ENCODE peak calls at places on chromosomes 3 and 15, in five cellular contexts. One of them, this sample, is unnamed.

GRCh38 chr3:127015282-127016042 is 32.5 kb downstream of the PLXNA1 start:
- DNase-seq in HCT116: no peak
- DNase-seq in transverse colon: no peak
- DNase-seq in cardiac muscle cell: no peak
- DNase-seq in A549: no peak
- DNase-seq in this sample: no peak

GRCh38 chr3:186461141-186461540 is 83.0 kb downstream of the CRYGS start:
- DNase-seq in HCT116: no peak
- DNase-seq in transverse colon: no peak
- DNase-seq in cardiac muscle cell: no peak
- DNase-seq in A549: peak
- DNase-seq in this sample: no peak

GRCh38 chr15:101203607-101204006 is 48.2 kb downstream of the CHSY1 start:
- DNase-seq in HCT116: no peak
- DNase-seq in transverse colon: no peak
- DNase-seq in cardiac muscle cell: no peak
- DNase-seq in A549: no peak
- DNase-seq in this sample: no peak

GRCh38 chr15:73885954-73886700 is 12.8 kb downstream of the TBC1D21 start:
- DNase-seq in HCT116: no peak
- DNase-seq in transverse colon: no peak
- DNase-seq in cardiac muscle cell: no peak
- DNase-seq in A549: no peak
- DNase-seq in this sample: peak

GRCh38 chr3:123584988-123585937 is at the start of gene HACD2:
- DNase-seq in HCT116: peak
- DNase-seq in transverse colon: peak
- DNase-seq in cardiac muscle cell: peak
- DNase-seq in A549: peak
- DNase-seq in this sample: peak

GRCh38 chr15:62066663-62067447 is at the start of gene C2CD4A:
- DNase-seq in HCT116: peak
- DNase-seq in transverse colon: peak
- DNase-seq in cardiac muscle cell: peak
- DNase-seq in A549: peak
- DNase-seq in this sample: peak

GRCh38 chr15:39834256-39834655 is 51.6 kb upstream of the FSIP1 start:
- DNase-seq in HCT116: no peak
- DNase-seq in transverse colon: no peak
- DNase-seq in cardiac muscle cell: no peak
- DNase-seq in A549: no peak
- DNase-seq in this sample: no peak

GRCh38 chr15:94231728-94232086 is 346 bp downstream of the MCTP2 start:
- DNase-seq in HCT116: no peak
- DNase-seq in transverse colon: peak
- DNase-seq in cardiac muscle cell: peak
- DNase-seq in A549: no peak
- DNase-seq in this sample: no peak

GRCh38 chr3:44880284-44880683 is 5.9 kb downstream of the TGM4 start:
- DNase-seq in HCT116: no peak
- DNase-seq in transverse colon: no peak
- DNase-seq in cardiac muscle cell: no peak
- DNase-seq in A549: no peak
- DNase-seq in this sample: no peak

GRCh38 chr3:161349529-161350278 is 21.6 kb downstream of the SPTSSB start:
- DNase-seq in HCT116: peak
- DNase-seq in transverse colon: no peak
- DNase-seq in cardiac muscle cell: no peak
- DNase-seq in A549: peak
- DNase-seq in this sample: peak

GRCh38 chr3:15634671-15635661 is 33.4 kb downstream of the BTD start:
- DNase-seq in HCT116: no peak
- DNase-seq in transverse colon: peak
- DNase-seq in cardiac muscle cell: no peak
- DNase-seq in A549: no peak
- DNase-seq in this sample: no peak

GRCh38 chr3:191329654-191330308 is 545 bp downstream of the UTS2B start:
- DNase-seq in HCT116: no peak
- DNase-seq in transverse colon: peak
- DNase-seq in cardiac muscle cell: peak
- DNase-seq in A549: no peak
- DNase-seq in this sample: no peak

GRCh38 chr15:92853222-92853621 is 46.9 kb upstream of the CHD2 start:
- DNase-seq in HCT116: no peak
- DNase-seq in transverse colon: no peak
- DNase-seq in cardiac muscle cell: no peak
- DNase-seq in A549: no peak
- DNase-seq in this sample: no peak

GRCh38 chr3:155382396-155383042 is 89.0 kb upstream of the STRIT1 start:
- DNase-seq in HCT116: peak
- DNase-seq in transverse colon: peak
- DNase-seq in cardiac muscle cell: peak
- DNase-seq in A549: peak
- DNase-seq in this sample: no peak

GRCh38 chr15:90414408-90415028 is 26.5 kb downstream of the IQGAP1 start:
- DNase-seq in HCT116: no peak
- DNase-seq in transverse colon: no peak
- DNase-seq in cardiac muscle cell: no peak
- DNase-seq in A549: no peak
- DNase-seq in this sample: no peak

GRCh38 chr15:37794947-37795346 is 139.5 kb upstream of the TMCO5A start:
- DNase-seq in HCT116: no peak
- DNase-seq in transverse colon: no peak
- DNase-seq in cardiac muscle cell: no peak
- DNase-seq in A549: no peak
- DNase-seq in this sample: no peak

GRCh38 chr15:63982381-63982854 is 63.9 kb downstream of the DAPK2 start:
- DNase-seq in HCT116: no peak
- DNase-seq in transverse colon: peak
- DNase-seq in cardiac muscle cell: no peak
- DNase-seq in A549: no peak
- DNase-seq in this sample: peak

GRCh38 chr15:74783072-74783807 is 1.4 kb downstream of the CSK start:
- DNase-seq in HCT116: no peak
- DNase-seq in transverse colon: peak
- DNase-seq in cardiac muscle cell: no peak
- DNase-seq in A549: no peak
- DNase-seq in this sample: peak

GRCh38 chr3:48194446-48195071 is 6.3 kb upstream of the CDC25A start:
- DNase-seq in HCT116: peak
- DNase-seq in transverse colon: peak
- DNase-seq in cardiac muscle cell: peak
- DNase-seq in A549: peak
- DNase-seq in this sample: peak

GRCh38 chr3:23888617-23889228 is 28.1 kb downstream of the NKIRAS1 start:
- DNase-seq in HCT116: peak
- DNase-seq in transverse colon: no peak
- DNase-seq in cardiac muscle cell: no peak
- DNase-seq in A549: no peak
- DNase-seq in this sample: no peak

GRCh38 chr3:152942366-152942765 is 107.4 kb downstream of the P2RY1 start:
- DNase-seq in HCT116: no peak
- DNase-seq in transverse colon: no peak
- DNase-seq in cardiac muscle cell: no peak
- DNase-seq in A549: no peak
- DNase-seq in this sample: no peak

GRCh38 chr3:30473374-30474051 is 132.9 kb upstream of the TGFBR2 start:
- DNase-seq in HCT116: no peak
- DNase-seq in transverse colon: peak
- DNase-seq in cardiac muscle cell: no peak
- DNase-seq in A549: no peak
- DNase-seq in this sample: no peak

GRCh38 chr15:94021621-94022320 is 209.6 kb upstream of the MCTP2 start:
- DNase-seq in HCT116: no peak
- DNase-seq in transverse colon: no peak
- DNase-seq in cardiac muscle cell: no peak
- DNase-seq in A549: no peak
- DNase-seq in this sample: no peak

GRCh38 chr15:93866441-93866840 is 364.9 kb upstream of the MCTP2 start:
- DNase-seq in HCT116: no peak
- DNase-seq in transverse colon: no peak
- DNase-seq in cardiac muscle cell: no peak
- DNase-seq in A549: no peak
- DNase-seq in this sample: no peak

GRCh38 chr3:49912787-49913375 is 9.2 kb upstream of the MST1R start:
- DNase-seq in HCT116: no peak
- DNase-seq in transverse colon: no peak
- DNase-seq in cardiac muscle cell: peak
- DNase-seq in A549: no peak
- DNase-seq in this sample: no peak

GRCh38 chr3:74423867-74424266 is 190.6 kb downstream of the CNTN3 start:
- DNase-seq in HCT116: no peak
- DNase-seq in transverse colon: no peak
- DNase-seq in cardiac muscle cell: no peak
- DNase-seq in A549: no peak
- DNase-seq in this sample: no peak

GRCh38 chr3:29597376-29598008 is 316.6 kb downstream of the RBMS3 start:
- DNase-seq in HCT116: no peak
- DNase-seq in transverse colon: no peak
- DNase-seq in cardiac muscle cell: no peak
- DNase-seq in A549: no peak
- DNase-seq in this sample: no peak

GRCh38 chr15:47872869-47873301 is 155.6 kb downstream of the SEMA6D start:
- DNase-seq in HCT116: no peak
- DNase-seq in transverse colon: no peak
- DNase-seq in cardiac muscle cell: peak
- DNase-seq in A549: no peak
- DNase-seq in this sample: no peak

GRCh38 chr15:77599899-77600298 is 32.8 kb downstream of the LINGO1 start:
- DNase-seq in HCT116: peak
- DNase-seq in transverse colon: peak
- DNase-seq in cardiac muscle cell: peak
- DNase-seq in A549: peak
- DNase-seq in this sample: no peak
- H3K27ac ChIP-seq in HCT116: peak
- H3K27ac ChIP-seq in transverse colon: peak
- H3K27ac ChIP-seq in cardiac muscle cell: peak
- H3K27ac ChIP-seq in A549: no peak
- H3K27ac ChIP-seq in this sample: no peak

DNA sequence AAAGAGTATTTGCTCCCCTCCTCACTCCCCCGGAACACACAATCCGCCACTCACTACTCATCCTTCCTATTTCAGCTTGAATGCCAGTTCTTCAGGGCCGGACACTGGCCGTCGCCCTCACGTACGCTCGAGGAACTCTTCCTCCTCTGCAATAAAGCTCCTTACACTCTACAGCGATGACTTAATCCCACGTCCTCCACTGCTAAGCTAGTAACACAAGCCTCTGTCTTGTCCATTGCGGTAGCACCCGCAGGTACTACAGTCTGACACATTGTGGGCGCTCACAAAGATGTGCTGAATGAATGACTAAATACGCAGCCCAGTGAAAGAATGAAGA is 625 bp upstream of the EPHB3 start:
- DNase-seq in HCT116: no peak
- DNase-seq in transverse colon: no peak
- DNase-seq in cardiac muscle cell: no peak
- DNase-seq in A549: peak
- DNase-seq in this sample: no peak
- H3K4me3 ChIP-seq in HCT116: peak
- H3K4me3 ChIP-seq in transverse colon: no peak
- H3K4me3 ChIP-seq in cardiac muscle cell: no peak
- H3K4me3 ChIP-seq in A549: peak
- H3K4me3 ChIP-seq in this sample: no peak

GRCh38 chr3:18443670-18444596 is 18.8 kb upstream of the SATB1 start:
- DNase-seq in HCT116: no peak
- DNase-seq in transverse colon: peak
- DNase-seq in cardiac muscle cell: peak
- DNase-seq in A549: no peak
- DNase-seq in this sample: peak

GRCh38 chr3:18445421-18446066 is 20.4 kb upstream of the SATB1 start:
- DNase-seq in HCT116: no peak
- DNase-seq in transverse colon: peak
- DNase-seq in cardiac muscle cell: no peak
- DNase-seq in A549: no peak
- DNase-seq in this sample: no peak

GRCh38 chr3:18444597-18445420 is 19.7 kb upstream of the SATB1 start:
- DNase-seq in HCT116: no peak
- DNase-seq in transverse colon: peak
- DNase-seq in cardiac muscle cell: peak
- DNase-seq in A549: peak
- DNase-seq in this sample: no peak

GRCh38 chr3:18441521-18441920 is 16.4 kb upstream of the SATB1 start:
- DNase-seq in HCT116: no peak
- DNase-seq in transverse colon: no peak
- DNase-seq in cardiac muscle cell: no peak
- DNase-seq in A549: no peak
- DNase-seq in this sample: no peak

GRCh38 chr3:18442743-18443669 is 17.9 kb upstream of the SATB1 start:
- DNase-seq in HCT116: no peak
- DNase-seq in transverse colon: no peak
- DNase-seq in cardiac muscle cell: no peak
- DNase-seq in A549: no peak
- DNase-seq in this sample: no peak
- H3K27ac ChIP-seq in HCT116: no peak
- H3K27ac ChIP-seq in transverse colon: peak
- H3K27ac ChIP-seq in cardiac muscle cell: no peak
- H3K27ac ChIP-seq in A549: no peak
- H3K27ac ChIP-seq in this sample: no peak

GRCh38 chr15:65393557-65393956 is 15.8 kb upstream of the IGDCC3 start:
- DNase-seq in HCT116: no peak
- DNase-seq in transverse colon: no peak
- DNase-seq in cardiac muscle cell: no peak
- DNase-seq in A549: no peak
- DNase-seq in this sample: no peak
- H3K4me3 ChIP-seq in HCT116: no peak
- H3K4me3 ChIP-seq in transverse colon: no peak
- H3K4me3 ChIP-seq in cardiac muscle cell: no peak
- H3K4me3 ChIP-seq in A549: no peak
- H3K4me3 ChIP-seq in this sample: no peak

This sample was measured in RWPE2.